ENCODE peak calls at places on chromosomes 2 and 18, in five cellular contexts. V is AG04450; A is fibroblast of mammary gland; H is mesendoderm; J is Jurkat, Clone E6-1. I is an unnamed sample.

GRCh38 chr2:112821682-112822081 is 14.9 kb downstream of the IL1B start:
- DNase-seq in H (no peak), J (peak), A (no peak), V (no peak), I (no peak)

GRCh38 chr18:61993831-61994230 is 101.0 kb upstream of the RNF152 start:
- DNase-seq in V (no peak), H (no peak), A (peak), J (no peak), I (no peak)

GRCh38 chr2:43387092-43388062 is 161.0 kb upstream of the ZFP36L2 start:
- DNase-seq in A (peak), J (no peak), H (no peak), V (no peak), I (no peak)

GRCh38 chr2:119982506-119982905 is 30.4 kb upstream of the EPB41L5 start:
- DNase-seq in H (no peak), J (no peak), V (no peak), A (no peak), I (no peak)

GRCh38 chr18:37673196-37673595 is 107.6 kb upstream of the CELF4 start:
- DNase-seq in V (no peak), H (peak), J (no peak), A (no peak), I (no peak)

GRCh38 chr2:163462993-163463392 is 272.8 kb downstream of the FIGN start:
- DNase-seq in H (no peak), V (no peak), J (no peak), A (no peak), I (no peak)

GRCh38 chr2:230582851-230583283 is 129.8 kb upstream of the CAB39 start:
- DNase-seq in A (peak), J (no peak), H (no peak), V (no peak), I (peak)

GRCh38 chr2:105952131-105952530 is 207.4 kb downstream of the NCK2 start:
- DNase-seq in A (no peak), J (no peak), H (peak), V (no peak), I (no peak)

GRCh38 chr2:28997237-28997846 is 16.2 kb downstream of the TOGARAM2 start:
- DNase-seq in H (no peak), V (no peak), J (no peak), A (no peak), I (no peak)

GRCh38 chr2:121201796-121202195 is 83.2 kb downstream of the TFCP2L1 start:
- DNase-seq in H (no peak), J (no peak), A (no peak), V (no peak), I (no peak)

GRCh38 chr2:43114210-43114609 is 112.2 kb downstream of the ZFP36L2 start:
- DNase-seq in A (no peak), J (no peak), H (peak), V (no peak), I (no peak)

GRCh38 chr2:75612108-75612861 is 34.3 kb upstream of the MRPL19 start:
- DNase-seq in H (no peak), A (no peak), V (no peak), J (no peak), I (no peak)

DNA sequence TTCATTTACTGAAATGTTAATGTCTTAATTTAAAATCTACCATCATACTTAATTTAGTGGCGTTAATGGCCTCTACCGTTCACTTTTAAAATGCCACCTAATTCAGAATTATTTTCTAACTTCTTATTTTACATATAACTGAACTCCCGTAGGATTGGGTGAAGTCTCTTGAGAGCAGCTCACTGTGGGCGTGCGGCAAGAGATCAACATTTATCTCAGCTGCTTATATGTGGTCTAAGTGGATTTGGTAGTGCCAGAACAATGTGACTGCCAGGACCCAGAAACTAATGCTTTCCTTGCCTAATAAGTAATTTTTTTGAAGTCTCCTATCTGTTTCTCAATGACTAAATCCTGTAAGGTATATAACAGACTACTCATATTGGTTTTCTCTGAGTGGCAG is 11.1 kb upstream of the NFE2L2 start:
- DNase-seq in A (peak), J (no peak), H (no peak), V (peak), I (no peak)
- H3K4me3 ChIP-seq in A (no peak), J (no peak), H (no peak), V (no peak), I (no peak)

GRCh38 chr2:108825254-108825653 is 38.7 kb downstream of the CCDC138 start:
- DNase-seq in V (no peak), A (peak), H (no peak), J (no peak), I (no peak)
- H3K4me3 ChIP-seq in V (no peak), A (no peak), H (no peak), J (no peak), I (no peak)

DNA sequence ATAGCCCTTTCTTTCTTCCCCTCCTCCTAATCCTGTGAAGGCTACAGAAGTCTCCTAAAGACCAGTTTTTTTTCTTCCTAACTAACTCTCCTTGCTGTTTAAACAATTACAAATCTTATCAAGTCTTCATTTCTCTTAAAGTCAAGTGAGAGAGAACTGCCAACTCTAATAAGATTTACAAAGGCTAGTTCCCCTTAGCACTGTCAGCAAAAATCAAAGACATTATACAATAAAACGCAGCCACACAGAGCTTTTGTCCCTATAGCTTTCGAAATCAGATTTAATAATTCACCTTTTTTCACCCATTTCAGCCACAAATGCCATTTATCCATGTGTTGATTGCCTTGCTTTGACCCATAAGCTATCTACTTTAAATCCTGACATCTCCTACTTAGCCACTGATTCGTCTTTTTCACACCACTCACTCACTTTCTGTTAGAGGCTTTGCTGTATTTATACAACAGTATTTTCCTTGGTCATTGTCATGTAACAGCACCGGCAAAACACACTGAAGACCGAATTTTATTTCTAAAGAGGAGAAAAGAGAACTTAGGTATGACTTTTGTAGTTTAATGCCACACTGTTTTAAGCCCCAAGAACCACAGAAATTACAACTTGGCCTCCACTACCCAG is 5.9 kb downstream of the NRXN1 start:
- DNase-seq in V (no peak), A (no peak), J (no peak), H (peak), I (no peak)
- H3K4me3 ChIP-seq in V (no peak), A (no peak), J (no peak), H (no peak), I (no peak)

GRCh38 chr2:35963344-35963743 is 392.2 kb upstream of the CRIM1 start:
- DNase-seq in J (no peak), A (no peak), H (peak), V (no peak), I (no peak)
- H3K4me3 ChIP-seq in J (no peak), A (no peak), H (no peak), V (no peak), I (no peak)